ENCODE peak calls at places on chromosomes 2 and 18, in seven cellular contexts. One of them, this sample, is unnamed.

GRCh38 chr2:224078656-224079055 is 39.6 kb upstream of the SERPINE2 start:
- DNase-seq in activated CD8-positive, alpha-beta memory T cell treated with anti-CD3 and anti-CD28 coated beads, Interleukin-2, amount 50 U/mL, for 4 hours: no peak
- DNase-seq in type B pancreatic cell: no peak
- DNase-seq in T-helper 1 cell: no peak
- DNase-seq in AG09319: no peak
- DNase-seq in AG04449: no peak
- DNase-seq in activated CD4-positive, alpha-beta T cell treated with anti-CD3 and anti-CD28 coated beads for 4 hours: no peak
- DNase-seq in this sample: no peak

GRCh38 chr18:48123324-48123723 is 192.9 kb upstream of the SMAD2 start:
- DNase-seq in activated CD8-positive, alpha-beta memory T cell treated with anti-CD3 and anti-CD28 coated beads, Interleukin-2, amount 50 U/mL, for 4 hours: no peak
- DNase-seq in AG04449: no peak
- DNase-seq in AG09319: no peak
- DNase-seq in activated CD4-positive, alpha-beta T cell treated with anti-CD3 and anti-CD28 coated beads for 4 hours: no peak
- DNase-seq in type B pancreatic cell: no peak
- DNase-seq in T-helper 1 cell: no peak
- DNase-seq in this sample: no peak

GRCh38 chr2:79861059-79861374 is 348.2 kb downstream of the CTNNA2 start:
- DNase-seq in T-helper 1 cell: no peak
- DNase-seq in AG04449: no peak
- DNase-seq in AG09319: no peak
- DNase-seq in type B pancreatic cell: no peak
- DNase-seq in activated CD4-positive, alpha-beta T cell treated with anti-CD3 and anti-CD28 coated beads for 4 hours: no peak
- DNase-seq in activated CD8-positive, alpha-beta memory T cell treated with anti-CD3 and anti-CD28 coated beads, Interleukin-2, amount 50 U/mL, for 4 hours: no peak
- DNase-seq in this sample: no peak

GRCh38 chr2:69688212-69688611 is 44.7 kb upstream of the AAK1 start:
- DNase-seq in AG04449: no peak
- DNase-seq in activated CD4-positive, alpha-beta T cell treated with anti-CD3 and anti-CD28 coated beads for 4 hours: no peak
- DNase-seq in activated CD8-positive, alpha-beta memory T cell treated with anti-CD3 and anti-CD28 coated beads, Interleukin-2, amount 50 U/mL, for 4 hours: no peak
- DNase-seq in T-helper 1 cell: no peak
- DNase-seq in AG09319: no peak
- DNase-seq in type B pancreatic cell: no peak
- DNase-seq in this sample: no peak

GRCh38 chr2:37168217-37168981 is 11.6 kb upstream of the EIF2AK2 start:
- DNase-seq in activated CD4-positive, alpha-beta T cell treated with anti-CD3 and anti-CD28 coated beads for 4 hours: peak
- DNase-seq in T-helper 1 cell: no peak
- DNase-seq in AG04449: no peak
- DNase-seq in activated CD8-positive, alpha-beta memory T cell treated with anti-CD3 and anti-CD28 coated beads, Interleukin-2, amount 50 U/mL, for 4 hours: no peak
- DNase-seq in AG09319: no peak
- DNase-seq in type B pancreatic cell: no peak
- DNase-seq in this sample: peak

GRCh38 chr2:26326514-26326913 is 19.4 kb upstream of the SELENOI start:
- DNase-seq in AG09319: no peak
- DNase-seq in T-helper 1 cell: no peak
- DNase-seq in AG04449: no peak
- DNase-seq in type B pancreatic cell: no peak
- DNase-seq in activated CD4-positive, alpha-beta T cell treated with anti-CD3 and anti-CD28 coated beads for 4 hours: no peak
- DNase-seq in activated CD8-positive, alpha-beta memory T cell treated with anti-CD3 and anti-CD28 coated beads, Interleukin-2, amount 50 U/mL, for 4 hours: no peak
- DNase-seq in this sample: no peak

GRCh38 chr18:3115430-3116025 is 102.6 kb upstream of the LPIN2 start:
- DNase-seq in AG04449: no peak
- DNase-seq in activated CD8-positive, alpha-beta memory T cell treated with anti-CD3 and anti-CD28 coated beads, Interleukin-2, amount 50 U/mL, for 4 hours: no peak
- DNase-seq in T-helper 1 cell: no peak
- DNase-seq in AG09319: no peak
- DNase-seq in activated CD4-positive, alpha-beta T cell treated with anti-CD3 and anti-CD28 coated beads for 4 hours: no peak
- DNase-seq in type B pancreatic cell: no peak
- DNase-seq in this sample: no peak

GRCh38 chr18:23881778-23882177 is 132.8 kb upstream of the TTC39C start:
- DNase-seq in type B pancreatic cell: no peak
- DNase-seq in AG09319: no peak
- DNase-seq in AG04449: no peak
- DNase-seq in T-helper 1 cell: no peak
- DNase-seq in activated CD8-positive, alpha-beta memory T cell treated with anti-CD3 and anti-CD28 coated beads, Interleukin-2, amount 50 U/mL, for 4 hours: no peak
- DNase-seq in activated CD4-positive, alpha-beta T cell treated with anti-CD3 and anti-CD28 coated beads for 4 hours: no peak
- DNase-seq in this sample: no peak

GRCh38 chr2:82790277-82791021 is 1668.6 kb downstream of the SUCLG1 start:
- DNase-seq in T-helper 1 cell: no peak
- DNase-seq in type B pancreatic cell: no peak
- DNase-seq in activated CD4-positive, alpha-beta T cell treated with anti-CD3 and anti-CD28 coated beads for 4 hours: no peak
- DNase-seq in activated CD8-positive, alpha-beta memory T cell treated with anti-CD3 and anti-CD28 coated beads, Interleukin-2, amount 50 U/mL, for 4 hours: no peak
- DNase-seq in AG04449: peak
- DNase-seq in AG09319: no peak
- DNase-seq in this sample: no peak

GRCh38 chr2:135121016-135121657 is 69.0 kb downstream of the RAB3GAP1 start:
- DNase-seq in T-helper 1 cell: no peak
- DNase-seq in AG04449: no peak
- DNase-seq in AG09319: no peak
- DNase-seq in type B pancreatic cell: no peak
- DNase-seq in activated CD4-positive, alpha-beta T cell treated with anti-CD3 and anti-CD28 coated beads for 4 hours: no peak
- DNase-seq in activated CD8-positive, alpha-beta memory T cell treated with anti-CD3 and anti-CD28 coated beads, Interleukin-2, amount 50 U/mL, for 4 hours: no peak
- DNase-seq in this sample: no peak

GRCh38 chr18:60358516-60358915 is 14.1 kb downstream of the MC4R start:
- DNase-seq in T-helper 1 cell: no peak
- DNase-seq in activated CD4-positive, alpha-beta T cell treated with anti-CD3 and anti-CD28 coated beads for 4 hours: no peak
- DNase-seq in AG09319: no peak
- DNase-seq in activated CD8-positive, alpha-beta memory T cell treated with anti-CD3 and anti-CD28 coated beads, Interleukin-2, amount 50 U/mL, for 4 hours: no peak
- DNase-seq in type B pancreatic cell: no peak
- DNase-seq in AG04449: peak
- DNase-seq in this sample: no peak

GRCh38 chr2:10078704-10079191 is 1.5 kb downstream of the CYS1 start:
- DNase-seq in type B pancreatic cell: no peak
- DNase-seq in activated CD4-positive, alpha-beta T cell treated with anti-CD3 and anti-CD28 coated beads for 4 hours: no peak
- DNase-seq in AG04449: no peak
- DNase-seq in activated CD8-positive, alpha-beta memory T cell treated with anti-CD3 and anti-CD28 coated beads, Interleukin-2, amount 50 U/mL, for 4 hours: no peak
- DNase-seq in T-helper 1 cell: no peak
- DNase-seq in AG09319: no peak
- DNase-seq in this sample: no peak

GRCh38 chr2:157265825-157266224 is 8.3 kb downstream of the GALNT5 start:
- DNase-seq in type B pancreatic cell: no peak
- DNase-seq in activated CD8-positive, alpha-beta memory T cell treated with anti-CD3 and anti-CD28 coated beads, Interleukin-2, amount 50 U/mL, for 4 hours: no peak
- DNase-seq in AG09319: no peak
- DNase-seq in activated CD4-positive, alpha-beta T cell treated with anti-CD3 and anti-CD28 coated beads for 4 hours: no peak
- DNase-seq in AG04449: no peak
- DNase-seq in T-helper 1 cell: no peak
- DNase-seq in this sample: no peak

GRCh38 chr2:40197121-40197520 is 254.8 kb downstream of the SLC8A1 start:
- DNase-seq in T-helper 1 cell: no peak
- DNase-seq in activated CD8-positive, alpha-beta memory T cell treated with anti-CD3 and anti-CD28 coated beads, Interleukin-2, amount 50 U/mL, for 4 hours: no peak
- DNase-seq in type B pancreatic cell: no peak
- DNase-seq in activated CD4-positive, alpha-beta T cell treated with anti-CD3 and anti-CD28 coated beads for 4 hours: no peak
- DNase-seq in AG09319: no peak
- DNase-seq in AG04449: no peak
- DNase-seq in this sample: no peak